ENCODE peak calls at places on chromosomes 1 and 21, in nine cellular contexts. Q is astrocyte of the cerebellum; Z is glutamatergic neuron; X is fibroblast of villous mesenchyme; L is progenitor cell of endocrine pancreas; H is CD8-positive, alpha-beta T cell; W is cardiac muscle cell; P is ascending aorta; F is heart right ventricle. S is an unnamed sample.

GRCh38 chr1:42930178-42931107 is 28.2 kb downstream of the SLC2A1 start:
- DNase-seq in Q (no peak), Z (no peak), X (no peak), L (no peak), H (no peak), W (no peak), P (peak; percentile 63), F (no peak), S (peak; percentile 8)

GRCh38 chr1:6634278-6635052 is 9.8 kb downstream of the THAP3 start:
- DNase-seq in Q (no peak), Z (peak; percentile 78), X (peak; percentile 48), L (peak; percentile 24), H (no peak), W (peak; percentile 67), P (no peak), F (peak; percentile 73), S (peak; percentile 69)

GRCh38 chr1:246284021-246284420 is 223.1 kb downstream of the SMYD3 start:
- DNase-seq in Q (no peak), Z (peak; percentile 13), X (peak; percentile 60), L (no peak), H (no peak), W (peak; percentile 75), P (no peak), F (no peak), S (no peak)

GRCh38 chr1:206116873-206117150 is 376 bp downstream of the AVPR1B start:
- DNase-seq in Q (no peak), Z (no peak), X (no peak), L (no peak), H (no peak), W (no peak), P (no peak), F (no peak), S (no peak)

GRCh38 chr1:14183312-14183711 is 415.2 kb upstream of the KAZN start:
- DNase-seq in Q (no peak), Z (no peak), X (no peak), L (no peak), H (no peak), W (no peak), P (no peak), F (no peak), S (no peak)

GRCh38 chr1:21933397-21934248 is 3.5 kb downstream of the HSPG2 start:
- DNase-seq in Q (no peak), Z (no peak), X (no peak), L (no peak), H (no peak), W (no peak), P (no peak), F (peak; percentile 67), S (no peak)

GRCh38 chr1:225479341-225479740 is 51.5 kb upstream of the LBR start:
- DNase-seq in Q (no peak), Z (no peak), X (no peak), L (no peak), H (no peak), W (no peak), P (no peak), F (no peak), S (no peak)

GRCh38 chr21:30349572-30349971 is 1.2 kb upstream of the KRTAP23-1 start:
- DNase-seq in Q (peak; percentile 62), Z (no peak), X (no peak), L (no peak), H (no peak), W (no peak), P (no peak), F (no peak), S (no peak)

GRCh38 chr1:65758128-65758527 is 34.6 kb upstream of the PDE4B start:
- DNase-seq in Q (no peak), Z (no peak), X (peak; percentile 10), L (no peak), H (no peak), W (peak; percentile 7), P (no peak), F (no peak), S (no peak)

GRCh38 chr1:206635983-206636354 is 633 bp downstream of the DYRK3 start:
- DNase-seq in Q (no peak), Z (no peak), X (no peak), L (no peak), H (no peak), W (no peak), P (no peak), F (no peak), S (peak; percentile 32)

GRCh38 chr21:43311303-43311817 is 115.6 kb downstream of the SIK1 start:
- DNase-seq in Q (no peak), Z (no peak), X (no peak), L (no peak), H (no peak), W (no peak), P (no peak), F (no peak), S (no peak)

GRCh38 chr21:32925098-32925497 is 100.6 kb upstream of the OLIG2 start:
- DNase-seq in Q (no peak), Z (no peak), X (no peak), L (no peak), H (no peak), W (no peak), P (no peak), F (no peak), S (no peak)

GRCh38 chr1:182677393-182678098 is 6.8 kb downstream of the RGS8 start:
- DNase-seq in Q (no peak), Z (no peak), X (no peak), L (no peak), H (no peak), W (no peak), P (no peak), F (no peak), S (peak; percentile 69)

GRCh38 chr1:177909416-177909815 is 60.4 kb downstream of the SEC16B start:
- DNase-seq in Q (no peak), Z (no peak), X (no peak), L (no peak), H (no peak), W (no peak), P (no peak), F (no peak), S (no peak)

GRCh38 chr1:162918111-162918754 is 57.3 kb upstream of the CCDC190 start:
- DNase-seq in Q (no peak), Z (no peak), X (no peak), L (no peak), H (no peak), W (no peak), P (no peak), F (no peak), S (no peak)

GRCh38 chr1:179767177-179767581 is 24.1 kb downstream of the FAM163A start:
- DNase-seq in Q (no peak), Z (no peak), X (no peak), L (no peak), H (no peak), W (no peak), P (no peak), F (no peak), S (no peak)

GRCh38 chr1:226862900-226863299 is 7.5 kb upstream of the PSEN2 start:
- DNase-seq in Q (peak; percentile 46), Z (no peak), X (peak; percentile 36), L (no peak), H (no peak), W (no peak), P (no peak), F (no peak), S (no peak)

GRCh38 chr1:206856674-206857464 is 8.6 kb upstream of the IL20 start:
- DNase-seq in Q (no peak), Z (no peak), X (no peak), L (no peak), H (no peak), W (no peak), P (no peak), F (no peak), S (no peak)

GRCh38 chr1:169529068-169529642 is 43.4 kb upstream of the SLC19A2 start:
- DNase-seq in Q (no peak), Z (no peak), X (no peak), L (peak; percentile 25), H (no peak), W (no peak), P (no peak), F (no peak), S (no peak)

GRCh38 chr1:234144866-234145265 is 228.4 kb upstream of the COA6 start:
- DNase-seq in Q (no peak), Z (no peak), X (no peak), L (no peak), H (no peak), W (no peak), P (no peak), F (no peak), S (no peak)

DNA sequence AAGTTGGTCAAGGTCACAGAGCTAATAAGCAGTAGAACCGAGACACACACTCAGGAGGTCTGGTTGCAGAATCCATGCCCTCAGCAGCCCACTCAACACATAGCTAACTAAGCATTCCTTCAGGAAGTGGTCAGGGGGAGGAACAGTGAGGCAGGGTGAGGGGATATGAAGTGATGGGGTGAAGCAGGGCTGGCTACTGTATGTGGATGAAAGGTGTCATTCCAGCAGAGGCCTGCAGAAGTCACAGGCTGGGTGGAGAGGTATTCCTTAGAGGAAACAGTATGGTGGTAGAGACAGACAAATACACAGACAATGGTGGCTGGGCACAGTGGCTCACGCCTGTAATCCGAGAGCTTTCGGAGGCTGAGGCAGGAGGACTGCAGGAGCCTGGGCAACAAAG is 14.1 kb downstream of the TMCO4 start:
- DNase-seq in Q (no peak), Z (no peak), X (no peak), L (no peak), H (no peak), W (no peak), P (no peak), F (no peak), S (no peak)
- TF ChIP-seq CTCF in Q (no peak), Z (no peak), X (no peak), L (no peak), H (no peak), W (no peak), P (no peak), F (no peak), S (no peak)

GRCh38 chr1:10101929-10102328 is 69.2 kb downstream of the UBE4B start:
- DNase-seq in Q (no peak), Z (no peak), X (no peak), L (no peak), H (no peak), W (no peak), P (no peak), F (no peak), S (no peak)
- TF ChIP-seq CTCF in Q (no peak), Z (no peak), X (peak; percentile 21), L (peak; percentile 8), H (no peak), W (peak; percentile 6), P (no peak), F (no peak), S (no peak)

GRCh38 chr1:50735443-50735842 is 224.6 kb downstream of the FAF1 start:
- DNase-seq in Q (peak; percentile 9), Z (no peak), X (peak; percentile 56), L (no peak), H (no peak), W (peak; percentile 7), P (no peak), F (no peak), S (peak; percentile 35)
- TF ChIP-seq CTCF in Q (peak; percentile 29), Z (peak; percentile 71), X (peak; percentile 53), L (peak; percentile 67), H (peak; percentile 32), W (peak; percentile 57), P (no peak), F (peak; percentile 51), S (no peak)

DNA sequence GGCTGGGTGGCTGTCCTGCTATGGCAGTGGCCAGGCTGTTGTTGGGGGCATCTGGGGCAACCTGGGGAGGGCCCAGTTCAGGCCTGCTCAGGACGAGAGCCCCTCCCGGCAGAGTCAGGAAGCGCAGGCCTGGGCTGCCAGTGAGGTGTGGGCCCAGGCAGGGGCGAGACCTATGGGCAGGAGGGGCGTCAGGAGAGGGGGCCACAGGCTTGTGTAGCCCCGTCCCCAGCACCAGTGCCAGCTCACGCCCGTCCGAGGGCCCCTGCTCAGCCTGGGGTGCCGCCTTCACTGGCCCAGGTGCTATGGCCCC is 28.1 kb downstream of the ARHGEF16 start:
- DNase-seq in Q (no peak), Z (no peak), X (no peak), L (no peak), H (no peak), W (no peak), P (no peak), F (no peak), S (peak; percentile 65)
- TF ChIP-seq CTCF in Q (peak; percentile 13), Z (no peak), X (no peak), L (no peak), H (no peak), W (no peak), P (no peak), F (peak; percentile 14), S (no peak)

S was measured in GM13976.